ENCODE peak calls at places on chromosomes 4 and X, in five cellular contexts. One of them, this sample, is unnamed.
A peak's percentile ranks its signal among the peaks of the same experiment; 100 is the strongest.

GRCh38 chr4:24403263-24403662 is 181.1 kb downstream of the DHX15 start:
- DNase-seq in GM12878: no peak
- DNase-seq in SK-N-SH: no peak
- DNase-seq in stomach: no peak
- DNase-seq in upper lobe of left lung: no peak
- DNase-seq in this sample: no peak

GRCh38 chrX:71496476-71496875 is 36.4 kb upstream of the OGT start:
- DNase-seq in GM12878: no peak
- DNase-seq in SK-N-SH: no peak
- DNase-seq in stomach: no peak
- DNase-seq in upper lobe of left lung: no peak
- DNase-seq in this sample: no peak

GRCh38 chrX:31397119-31397518 is 325.3 kb upstream of the FTHL17 start:
- DNase-seq in GM12878: no peak
- DNase-seq in SK-N-SH: no peak
- DNase-seq in stomach: no peak
- DNase-seq in upper lobe of left lung: no peak
- DNase-seq in this sample: no peak

GRCh38 chr4:186192068-186192751 is 843 bp downstream of the CYP4V2 start:
- DNase-seq in GM12878: no peak
- DNase-seq in SK-N-SH: no peak
- DNase-seq in stomach: peak; percentile 35
- DNase-seq in upper lobe of left lung: no peak
- DNase-seq in this sample: no peak

GRCh38 chr4:30386266-30386895 is 333.8 kb upstream of the PCDH7 start:
- DNase-seq in GM12878: no peak
- DNase-seq in SK-N-SH: no peak
- DNase-seq in stomach: no peak
- DNase-seq in upper lobe of left lung: no peak
- DNase-seq in this sample: no peak

GRCh38 chrX:132463411-132463810 is 25.4 kb downstream of the MBNL3 start:
- DNase-seq in GM12878: no peak
- DNase-seq in SK-N-SH: peak; percentile 6
- DNase-seq in stomach: no peak
- DNase-seq in upper lobe of left lung: no peak
- DNase-seq in this sample: no peak

GRCh38 chrX:154057790-154058189 is 38.1 kb upstream of the IRAK1 start:
- DNase-seq in GM12878: no peak
- DNase-seq in SK-N-SH: no peak
- DNase-seq in stomach: no peak
- DNase-seq in upper lobe of left lung: no peak
- DNase-seq in this sample: no peak

GRCh38 chr4:88007304-88008132 is at the start of gene PKD2:
- DNase-seq in GM12878: no peak
- DNase-seq in SK-N-SH: peak; percentile 96
- DNase-seq in stomach: peak; percentile 82
- DNase-seq in upper lobe of left lung: peak; percentile 97
- DNase-seq in this sample: no peak

GRCh38 chr4:55255171-55255570 is 90.9 kb upstream of the SRD5A3 start:
- DNase-seq in GM12878: no peak
- DNase-seq in SK-N-SH: no peak
- DNase-seq in stomach: no peak
- DNase-seq in upper lobe of left lung: no peak
- DNase-seq in this sample: no peak

GRCh38 chr4:3783691-3784306 is 17.6 kb downstream of the ADRA2C start:
- DNase-seq in GM12878: no peak
- DNase-seq in SK-N-SH: no peak
- DNase-seq in stomach: no peak
- DNase-seq in upper lobe of left lung: no peak
- DNase-seq in this sample: no peak

GRCh38 chrX:2395261-2395850 is 105.4 kb downstream of the DHRSX start:
- DNase-seq in GM12878: no peak
- DNase-seq in SK-N-SH: no peak
- DNase-seq in stomach: no peak
- DNase-seq in upper lobe of left lung: peak; percentile 39
- DNase-seq in this sample: no peak

GRCh38 chr4:69881173-69881773 is 21.3 kb upstream of the SULT1E1 start:
- DNase-seq in GM12878: no peak
- DNase-seq in SK-N-SH: peak; percentile 10
- DNase-seq in stomach: peak; percentile 35
- DNase-seq in upper lobe of left lung: no peak
- DNase-seq in this sample: no peak

GRCh38 chr4:143396695-143397094 is 60.0 kb downstream of the GAB1 start:
- DNase-seq in GM12878: no peak
- DNase-seq in SK-N-SH: no peak
- DNase-seq in stomach: no peak
- DNase-seq in upper lobe of left lung: no peak
- DNase-seq in this sample: no peak

GRCh38 chrX:124282580-124282979 is 49.9 kb upstream of the TEX13D start:
- DNase-seq in GM12878: no peak
- DNase-seq in SK-N-SH: no peak
- DNase-seq in stomach: no peak
- DNase-seq in upper lobe of left lung: no peak
- DNase-seq in this sample: no peak

GRCh38 chr4:95644417-95644816 is 95.6 kb upstream of the UNC5C start:
- DNase-seq in GM12878: no peak
- DNase-seq in SK-N-SH: no peak
- DNase-seq in stomach: no peak
- DNase-seq in upper lobe of left lung: no peak
- DNase-seq in this sample: no peak

GRCh38 chrX:18390941-18391538 is 34.4 kb upstream of the CDKL5 start:
- DNase-seq in GM12878: peak; percentile 13
- DNase-seq in SK-N-SH: peak; percentile 69
- DNase-seq in stomach: peak; percentile 83
- DNase-seq in upper lobe of left lung: no peak
- DNase-seq in this sample: no peak

GRCh38 chr4:118086334-118086733 is 52.0 kb downstream of the NDST3 start:
- DNase-seq in GM12878: no peak
- DNase-seq in SK-N-SH: no peak
- DNase-seq in stomach: no peak
- DNase-seq in upper lobe of left lung: no peak
- DNase-seq in this sample: no peak

GRCh38 chr4:124275-125081 is at the start of gene ZNF718:
- DNase-seq in GM12878: peak; percentile 95
- DNase-seq in SK-N-SH: peak; percentile 77
- DNase-seq in stomach: peak; percentile 95
- DNase-seq in upper lobe of left lung: peak; percentile 91
- DNase-seq in this sample: peak; percentile 98

GRCh38 chrX:107714196-107714811 is 61.3 kb downstream of the TSC22D3 start:
- DNase-seq in GM12878: no peak
- DNase-seq in SK-N-SH: no peak
- DNase-seq in stomach: no peak
- DNase-seq in upper lobe of left lung: no peak
- DNase-seq in this sample: no peak

GRCh38 chrX:66914082-66914481 is 275.2 kb upstream of the EDA2R start:
- DNase-seq in GM12878: no peak
- DNase-seq in SK-N-SH: no peak
- DNase-seq in stomach: no peak
- DNase-seq in upper lobe of left lung: no peak
- DNase-seq in this sample: no peak

GRCh38 chr4:41646862-41647261 is 101.7 kb downstream of the PHOX2B start:
- DNase-seq in GM12878: no peak
- DNase-seq in SK-N-SH: no peak
- DNase-seq in stomach: no peak
- DNase-seq in upper lobe of left lung: no peak
- DNase-seq in this sample: no peak

GRCh38 chr4:41647368-41647767 is 101.2 kb downstream of the PHOX2B start:
- DNase-seq in GM12878: no peak
- DNase-seq in SK-N-SH: no peak
- DNase-seq in stomach: no peak
- DNase-seq in upper lobe of left lung: no peak
- DNase-seq in this sample: no peak

GRCh38 chr4:41644915-41645295 is 103.6 kb downstream of the PHOX2B start:
- DNase-seq in GM12878: no peak
- DNase-seq in SK-N-SH: no peak
- DNase-seq in stomach: no peak
- DNase-seq in upper lobe of left lung: no peak
- DNase-seq in this sample: no peak

GRCh38 chr4:41645716-41646115 is 102.8 kb downstream of the PHOX2B start:
- DNase-seq in GM12878: no peak
- DNase-seq in SK-N-SH: no peak
- DNase-seq in stomach: no peak
- DNase-seq in upper lobe of left lung: no peak
- DNase-seq in this sample: no peak

GRCh38 chr4:41644288-41644914 is 104.1 kb downstream of the PHOX2B start:
- DNase-seq in GM12878: no peak
- DNase-seq in SK-N-SH: peak; percentile 75
- DNase-seq in stomach: peak; percentile 78
- DNase-seq in upper lobe of left lung: peak; percentile 96
- DNase-seq in this sample: peak; percentile 96
- H3K4me3 ChIP-seq in GM12878: no peak overlapping the region
- H3K4me3 ChIP-seq in SK-N-SH: peak overlapping the region; percentile 46
- H3K4me3 ChIP-seq in stomach: peak overlapping the region; percentile 20
- H3K4me3 ChIP-seq in upper lobe of left lung: no peak overlapping the region
- H3K4me3 ChIP-seq in this sample: peak overlapping the region; percentile 44

DNA sequence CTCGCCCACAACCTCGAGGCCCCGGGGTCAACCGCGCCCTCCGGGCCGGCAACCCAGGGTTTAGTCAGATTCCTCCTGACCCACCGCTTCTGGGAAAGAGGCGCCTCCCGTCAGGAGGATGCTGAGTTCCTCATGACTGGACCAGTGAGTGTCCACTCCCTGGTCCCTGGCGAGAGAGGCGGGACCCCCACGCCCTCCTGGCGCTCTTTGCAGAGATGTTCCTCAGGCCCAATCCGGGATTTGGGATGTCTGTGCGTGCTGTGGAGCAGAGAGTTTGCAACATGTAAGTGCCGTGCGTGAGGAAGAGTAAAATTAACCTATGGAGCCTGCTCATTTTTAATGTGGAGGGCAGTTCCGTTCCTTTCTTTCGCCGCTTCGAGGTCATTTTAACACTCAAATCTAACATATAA is 822 bp upstream of the UGDH start:
- DNase-seq in GM12878: no peak
- DNase-seq in SK-N-SH: no peak
- DNase-seq in stomach: no peak
- DNase-seq in upper lobe of left lung: no peak
- DNase-seq in this sample: peak; percentile 94
- TF ChIP-seq EP300 in GM12878: no peak
- TF ChIP-seq EP300 in SK-N-SH: no peak
- TF ChIP-seq EP300 in stomach: no peak
- TF ChIP-seq EP300 in upper lobe of left lung: no peak
- TF ChIP-seq EP300 in this sample: no peak

GRCh38 chr4:124325676-124326075 is 386.9 kb downstream of the ANKRD50 start:
- DNase-seq in GM12878: no peak
- DNase-seq in SK-N-SH: no peak
- DNase-seq in stomach: no peak
- DNase-seq in upper lobe of left lung: no peak
- DNase-seq in this sample: no peak
- TF ChIP-seq POLR2AphosphoS5 in GM12878: no peak
- TF ChIP-seq POLR2AphosphoS5 in SK-N-SH: no peak
- TF ChIP-seq POLR2AphosphoS5 in stomach: no peak
- TF ChIP-seq POLR2AphosphoS5 in upper lobe of left lung: no peak
- TF ChIP-seq POLR2AphosphoS5 in this sample: no peak

GRCh38 chr4:5711479-5712184 is 631 bp downstream of the EVC start:
- DNase-seq in GM12878: no peak
- DNase-seq in SK-N-SH: no peak
- DNase-seq in stomach: no peak
- DNase-seq in upper lobe of left lung: no peak
- DNase-seq in this sample: no peak

GRCh38 chr4:5713861-5714260 is 2.9 kb downstream of the EVC start:
- DNase-seq in GM12878: no peak
- DNase-seq in SK-N-SH: no peak
- DNase-seq in stomach: no peak
- DNase-seq in upper lobe of left lung: no peak
- DNase-seq in this sample: no peak

GRCh38 chr4:5710962-5711478 is at the start of gene EVC:
- DNase-seq in GM12878: no peak
- DNase-seq in SK-N-SH: peak; percentile 90
- DNase-seq in stomach: peak; percentile 62
- DNase-seq in upper lobe of left lung: peak; percentile 90
- DNase-seq in this sample: peak; percentile 94

GRCh38 chr4:5712931-5713330 is 1.9 kb downstream of the EVC start:
- DNase-seq in GM12878: no peak
- DNase-seq in SK-N-SH: no peak
- DNase-seq in stomach: no peak
- DNase-seq in upper lobe of left lung: no peak
- DNase-seq in this sample: no peak

DNA sequence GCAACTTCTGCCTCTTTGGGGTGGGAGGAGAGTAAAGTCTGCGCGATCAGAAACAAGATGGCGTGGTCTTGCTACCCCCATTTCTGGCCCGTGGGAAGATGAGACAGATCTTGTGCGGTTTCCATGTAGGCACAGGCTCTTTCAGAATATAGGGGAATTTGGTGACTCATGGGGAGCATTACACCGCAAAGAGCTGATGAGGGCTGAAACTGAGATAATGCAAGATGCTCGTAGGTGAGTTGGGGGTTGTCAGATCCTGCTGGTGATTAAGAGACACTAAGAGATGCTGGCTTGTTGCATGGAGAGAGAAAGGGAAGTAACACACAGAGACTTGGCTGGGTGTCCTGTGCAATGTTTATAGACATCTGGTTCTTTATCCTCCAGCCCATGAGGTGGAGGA is 1.5 kb downstream of the EVC start:
- DNase-seq in GM12878: peak; percentile 74
- DNase-seq in SK-N-SH: no peak
- DNase-seq in stomach: no peak
- DNase-seq in upper lobe of left lung: no peak
- DNase-seq in this sample: no peak
- H3K4me3 ChIP-seq in GM12878: peak overlapping the region; percentile 72
- H3K4me3 ChIP-seq in SK-N-SH: peak overlapping the region; percentile 75
- H3K4me3 ChIP-seq in stomach: no peak overlapping the region
- H3K4me3 ChIP-seq in upper lobe of left lung: no peak overlapping the region
- H3K4me3 ChIP-seq in this sample: peak overlapping the region; percentile 69

GRCh38 chr4:156778093-156778492 is 193.5 kb downstream of the PDGFC start:
- DNase-seq in GM12878: no peak
- DNase-seq in SK-N-SH: no peak
- DNase-seq in stomach: no peak
- DNase-seq in upper lobe of left lung: no peak
- DNase-seq in this sample: no peak

GRCh38 chr4:156774422-156774821 is 197.2 kb downstream of the PDGFC start:
- DNase-seq in GM12878: no peak
- DNase-seq in SK-N-SH: no peak
- DNase-seq in stomach: no peak
- DNase-seq in upper lobe of left lung: no peak
- DNase-seq in this sample: no peak

GRCh38 chr4:156778606-156779005 is 193.0 kb downstream of the PDGFC start:
- DNase-seq in GM12878: no peak
- DNase-seq in SK-N-SH: no peak
- DNase-seq in stomach: no peak
- DNase-seq in upper lobe of left lung: no peak
- DNase-seq in this sample: no peak

GRCh38 chr4:156773648-156774357 is 197.8 kb downstream of the PDGFC start:
- DNase-seq in GM12878: no peak
- DNase-seq in SK-N-SH: no peak
- DNase-seq in stomach: no peak
- DNase-seq in upper lobe of left lung: no peak
- DNase-seq in this sample: no peak

GRCh38 chr4:156775803-156776202 is 195.8 kb downstream of the PDGFC start:
- DNase-seq in GM12878: no peak
- DNase-seq in SK-N-SH: no peak
- DNase-seq in stomach: no peak
- DNase-seq in upper lobe of left lung: no peak
- DNase-seq in this sample: no peak
- TF ChIP-seq EP300 in GM12878: no peak
- TF ChIP-seq EP300 in SK-N-SH: no peak
- TF ChIP-seq EP300 in stomach: no peak
- TF ChIP-seq EP300 in upper lobe of left lung: no peak
- TF ChIP-seq EP300 in this sample: no peak